ENCODE peak calls at places on chromosome 13, in eight cellular contexts. Q, F, N, X, K, R, Z and S are unnamed samples.

GRCh38 chr13:113991191-113991669 is 17.4 kb upstream of the C13orf46 start:
- DNase-seq in Q (peak), F (peak), N (peak), X (no peak), K (no peak), R (no peak), Z (no peak), S (no peak)

GRCh38 chr13:73133536-73133935 is 74.7 kb downstream of the KLF5 start:
- DNase-seq in Q (no peak), F (no peak), N (no peak), X (peak), K (no peak), R (no peak), Z (peak), S (no peak)

GRCh38 chr13:111115051-111115840 is at the start of gene ARHGEF7:
- DNase-seq in Q (no peak), F (no peak), N (no peak), X (no peak), K (no peak), R (no peak), Z (no peak), S (no peak)

GRCh38 chr13:25771641-25772478 is 280.0 kb downstream of the SHISA2 start:
- DNase-seq in Q (no peak), F (no peak), N (no peak), X (no peak), K (no peak), R (no peak), Z (peak), S (no peak)

GRCh38 chr13:40346592-40346991 is 319.8 kb downstream of the FOXO1 start:
- DNase-seq in Q (no peak), F (no peak), N (no peak), X (no peak), K (no peak), R (no peak), Z (no peak), S (no peak)

GRCh38 chr13:101474419-101474957 is 22.0 kb downstream of the ITGBL1 start:
- DNase-seq in Q (no peak), F (no peak), N (no peak), X (no peak), K (no peak), R (peak), Z (peak), S (no peak)

GRCh38 chr13:87820221-87820620 is 149.1 kb downstream of the SLITRK5 start:
- DNase-seq in Q (no peak), F (no peak), N (no peak), X (no peak), K (no peak), R (peak), Z (no peak), S (no peak)

GRCh38 chr13:110444226-110444653 is 117.3 kb downstream of the RAB20 start:
- DNase-seq in Q (peak), F (no peak), N (no peak), X (no peak), K (no peak), R (peak), Z (no peak), S (no peak)

GRCh38 chr13:110400786-110401533 is 93.9 kb downstream of the COL4A2 start:
- DNase-seq in Q (no peak), F (no peak), N (no peak), X (no peak), K (no peak), R (peak), Z (no peak), S (no peak)

GRCh38 chr13:27353166-27353583 is 71.2 kb upstream of the GTF3A start:
- DNase-seq in Q (no peak), F (no peak), N (no peak), X (no peak), K (no peak), R (peak), Z (no peak), S (no peak)

GRCh38 chr13:113540523-113540922 is 44.0 kb upstream of the TFDP1 start:
- DNase-seq in Q (no peak), F (no peak), N (no peak), X (no peak), K (no peak), R (no peak), Z (no peak), S (no peak)

GRCh38 chr13:91174886-91175501 is 172.5 kb upstream of the MIR17HG start:
- DNase-seq in Q (peak), F (no peak), N (no peak), X (no peak), K (no peak), R (peak), Z (no peak), S (no peak)

GRCh38 chr13:98399756-98400155 is 177.2 kb downstream of the STK24 start:
- DNase-seq in Q (no peak), F (no peak), N (no peak), X (no peak), K (no peak), R (no peak), Z (no peak), S (no peak)

GRCh38 chr13:60094385-60095088 is 69.2 kb downstream of the DIAPH3 start:
- DNase-seq in Q (no peak), F (no peak), N (no peak), X (no peak), K (no peak), R (no peak), Z (no peak), S (no peak)

GRCh38 chr13:60062502-60062901 is 101.2 kb downstream of the DIAPH3 start:
- DNase-seq in Q (no peak), F (no peak), N (no peak), X (no peak), K (no peak), R (no peak), Z (no peak), S (no peak)

GRCh38 chr13:51811046-51811445 is 7.1 kb upstream of the DHRS12 start:
- DNase-seq in Q (no peak), F (no peak), N (no peak), X (no peak), K (no peak), R (no peak), Z (no peak), S (no peak)

GRCh38 chr13:101417043-101417406 is 717 bp upstream of the NALCN start:
- DNase-seq in Q (no peak), F (no peak), N (no peak), X (no peak), K (no peak), R (peak), Z (peak), S (no peak)

GRCh38 chr13:25872871-25873607 is 178.8 kb downstream of the SHISA2 start:
- DNase-seq in Q (no peak), F (peak), N (no peak), X (no peak), K (no peak), R (peak), Z (no peak), S (no peak)

GRCh38 chr13:84025828-84026227 is 143.6 kb upstream of the SLITRK1 start:
- DNase-seq in Q (no peak), F (no peak), N (no peak), X (no peak), K (no peak), R (no peak), Z (no peak), S (no peak)

GRCh38 chr13:29522044-29522685 is 73.3 kb downstream of the SLC7A1 start:
- DNase-seq in Q (no peak), F (peak), N (no peak), X (no peak), K (no peak), R (peak), Z (no peak), S (no peak)

GRCh38 chr13:100608906-100609305 is 20.3 kb upstream of the GGACT start:
- DNase-seq in Q (no peak), F (no peak), N (no peak), X (no peak), K (no peak), R (no peak), Z (no peak), S (no peak)

GRCh38 chr13:50400035-50400726 is 384.9 kb downstream of the KCNRG start:
- DNase-seq in Q (peak), F (peak), N (peak), X (no peak), K (no peak), R (peak), Z (no peak), S (no peak)

GRCh38 chr13:100176781-100177389 is 88.0 kb downstream of the PCCA start:
- DNase-seq in Q (no peak), F (no peak), N (no peak), X (no peak), K (no peak), R (peak), Z (peak), S (no peak)

GRCh38 chr13:97222934-97223710 is 989 bp downstream of the MBNL2 start:
- DNase-seq in Q (no peak), F (no peak), N (no peak), X (no peak), K (no peak), R (no peak), Z (no peak), S (no peak)

GRCh38 chr13:113273856-113274590 is 23.0 kb upstream of the LAMP1 start:
- DNase-seq in Q (no peak), F (no peak), N (no peak), X (no peak), K (no peak), R (peak), Z (peak), S (peak)

GRCh38 chr13:27628081-27628480 is 6.4 kb downstream of the POLR1D start:
- DNase-seq in Q (no peak), F (no peak), N (no peak), X (no peak), K (no peak), R (no peak), Z (no peak), S (no peak)

GRCh38 chr13:79194272-79194671 is 211.8 kb downstream of the RBM26 start:
- DNase-seq in Q (no peak), F (no peak), N (no peak), X (no peak), K (no peak), R (no peak), Z (no peak), S (no peak)

GRCh38 chr13:98577823-98578285 is 947 bp upstream of the STK24 start:
- DNase-seq in Q (no peak), F (no peak), N (no peak), X (peak), K (no peak), R (no peak), Z (no peak), S (no peak)

GRCh38 chr13:22278336-22278929 is 607.6 kb downstream of the FGF9 start:
- DNase-seq in Q (peak), F (peak), N (peak), X (peak), K (no peak), R (peak), Z (peak), S (peak)

GRCh38 chr13:112643759-112644459 is 45.9 kb upstream of the ATP11A start:
- DNase-seq in Q (peak), F (no peak), N (no peak), X (peak), K (no peak), R (no peak), Z (no peak), S (peak)

GRCh38 chr13:77729502-77730221 is 32.2 kb downstream of the SLAIN1 start:
- DNase-seq in Q (no peak), F (no peak), N (no peak), X (no peak), K (no peak), R (no peak), Z (no peak), S (no peak)

GRCh38 chr13:103350147-103350546 is 283.9 kb upstream of the SLC10A2 start:
- DNase-seq in Q (no peak), F (no peak), N (no peak), X (no peak), K (no peak), R (no peak), Z (no peak), S (no peak)

GRCh38 chr13:32115069-32115468 is 83.5 kb downstream of the FRY start:
- DNase-seq in Q (no peak), F (no peak), N (no peak), X (no peak), K (no peak), R (no peak), Z (no peak), S (no peak)

GRCh38 chr13:112069063-112069726 is 2.2 kb downstream of the SOX1 start:
- DNase-seq in Q (no peak), F (no peak), N (no peak), X (no peak), K (no peak), R (no peak), Z (no peak), S (no peak)

GRCh38 chr13:34577051-34577450 is 365.0 kb upstream of the NBEA start:
- DNase-seq in Q (no peak), F (no peak), N (no peak), X (no peak), K (no peak), R (peak), Z (peak), S (no peak)

GRCh38 chr13:91270031-91270430 is 77.5 kb upstream of the MIR17HG start:
- DNase-seq in Q (no peak), F (no peak), N (no peak), X (no peak), K (no peak), R (peak), Z (no peak), S (no peak)

GRCh38 chr13:27595055-27595811 is 25.1 kb downstream of the LNX2 start:
- DNase-seq in Q (no peak), F (no peak), N (no peak), X (no peak), K (no peak), R (no peak), Z (no peak), S (no peak)

GRCh38 chr13:41746259-41746658 is 214.7 kb downstream of the VWA8 start:
- DNase-seq in Q (no peak), F (no peak), N (no peak), X (no peak), K (no peak), R (peak), Z (peak), S (no peak)

GRCh38 chr13:41751277-41751676 is 209.6 kb downstream of the VWA8 start:
- DNase-seq in Q (peak), F (no peak), N (peak), X (no peak), K (no peak), R (peak), Z (no peak), S (no peak)

GRCh38 chr13:41756198-41756885 is 204.6 kb downstream of the VWA8 start:
- DNase-seq in Q (no peak), F (no peak), N (no peak), X (no peak), K (no peak), R (no peak), Z (no peak), S (no peak)

DNA sequence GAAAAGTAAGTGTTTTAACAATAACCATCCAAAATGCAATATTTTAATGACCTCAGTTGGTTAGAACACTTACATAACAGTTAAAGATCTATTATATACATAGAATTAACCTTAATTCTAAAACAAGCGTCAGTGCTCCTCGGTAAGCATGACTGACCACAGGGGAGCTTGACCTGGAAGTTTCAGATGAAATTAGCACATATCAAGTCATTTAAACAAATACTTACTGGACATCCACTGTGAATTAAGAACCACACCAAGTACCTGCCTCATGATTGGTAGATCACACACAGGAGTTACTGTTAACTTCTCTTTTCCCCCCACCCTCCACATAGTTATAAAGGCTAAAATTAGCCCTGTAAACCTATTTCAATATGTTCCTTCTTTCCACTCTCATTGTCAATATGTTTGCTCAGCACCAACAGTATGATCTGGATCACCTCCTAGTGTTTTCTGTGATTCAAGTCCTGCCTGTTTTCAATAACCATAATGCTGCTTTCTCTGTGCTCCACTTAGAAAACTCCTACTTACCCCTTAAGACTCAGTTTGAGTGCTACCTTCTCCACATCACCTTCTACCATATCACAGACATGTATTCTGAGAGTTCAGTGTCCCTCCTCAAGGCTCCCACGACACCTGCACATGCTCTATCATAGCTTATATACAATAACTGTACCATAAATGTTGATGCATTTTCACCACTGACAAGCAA is 209.0 kb downstream of the VWA8 start:
- DNase-seq in Q (no peak), F (no peak), N (no peak), X (no peak), K (no peak), R (no peak), Z (no peak), S (no peak)
- TF ChIP-seq CTCF in Q (no peak), F (no peak), N (no peak), X (no peak), K (no peak), R (no peak), Z (no peak), S (no peak)

DNA sequence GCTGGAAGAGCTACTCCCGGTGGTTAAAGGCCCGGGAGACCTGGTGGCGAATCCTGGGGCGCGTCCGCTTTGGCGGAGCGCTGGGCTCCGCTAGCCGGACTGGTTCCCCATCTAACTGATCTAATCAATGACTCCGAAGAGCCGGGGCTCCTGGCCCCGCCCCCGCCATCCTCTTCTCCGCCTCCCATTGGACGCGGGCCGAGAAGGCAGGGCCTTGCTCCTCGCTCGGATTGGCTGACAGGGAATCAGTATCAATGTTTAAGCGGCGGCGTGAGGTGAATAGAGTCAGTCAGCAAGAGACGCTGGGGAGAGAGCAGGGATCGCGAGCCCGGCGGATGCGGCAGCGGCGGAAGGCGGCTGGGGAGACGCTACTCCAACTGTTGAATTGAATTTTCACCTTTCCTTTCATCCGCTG is 1.7 kb upstream of the PCDH17 start:
- DNase-seq in Q (peak), F (peak), N (peak), X (peak), K (peak), R (peak), Z (peak), S (peak)
- H3K27ac ChIP-seq in Q (no peak), F (no peak), N (peak), X (peak), K (no peak), R (no peak), Z (no peak), S (no peak)

GRCh38 chr13:45417790-45418534 is at the start of gene SLC25A30:
- DNase-seq in Q (peak), F (peak), N (peak), X (peak), K (peak), R (peak), Z (peak), S (peak)
- TF ChIP-seq CTCF in Q (no peak), F (no peak), N (no peak), X (no peak), K (no peak), R (no peak), Z (no peak), S (no peak)

GRCh38 chr13:85666356-85666755 is 132.9 kb downstream of the SLITRK6 start:
- DNase-seq in Q (no peak), F (no peak), N (no peak), X (no peak), K (no peak), R (no peak), Z (no peak), S (no peak)
- H3K27ac ChIP-seq in Q (no peak), F (no peak), N (no peak), X (no peak), K (no peak), R (no peak), Z (no peak), S (no peak)

GRCh38 chr13:20774746-20775145 is 985 bp upstream of the EEF1AKMT1 start:
- DNase-seq in Q (no peak), F (no peak), N (no peak), X (no peak), K (no peak), R (no peak), Z (no peak), S (no peak)

GRCh38 chr13:20775961-20776360 is 2.2 kb upstream of the EEF1AKMT1 start:
- DNase-seq in Q (peak), F (no peak), N (no peak), X (no peak), K (no peak), R (no peak), Z (no peak), S (no peak)

GRCh38 chr13:20779405-20779804 is 5.6 kb upstream of the EEF1AKMT1 start:
- DNase-seq in Q (no peak), F (no peak), N (no peak), X (no peak), K (no peak), R (no peak), Z (no peak), S (no peak)

GRCh38 chr13:20773194-20774080 is at the start of gene EEF1AKMT1:
- DNase-seq in Q (peak), F (peak), N (peak), X (peak), K (peak), R (peak), Z (peak), S (peak)

DNA sequence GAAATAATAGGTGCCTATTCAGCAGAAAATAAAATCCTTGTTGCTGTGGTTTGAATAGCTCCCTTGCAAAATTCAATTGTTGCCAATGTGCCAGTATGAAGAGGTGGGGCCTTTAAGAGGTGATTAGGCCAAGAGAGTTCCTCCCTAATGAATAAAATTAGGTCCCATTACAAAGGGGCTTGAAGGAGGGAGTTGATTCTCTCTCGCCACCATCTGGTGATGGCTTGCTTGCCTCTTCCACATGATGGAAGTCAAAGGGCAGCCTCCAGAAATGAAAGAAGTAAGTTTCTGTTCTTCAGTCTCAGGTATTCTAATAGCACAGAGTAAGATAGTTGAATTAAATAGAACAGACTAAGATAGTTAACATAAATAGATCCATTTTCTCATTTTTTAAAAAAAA is 3.0 kb upstream of the EEF1AKMT1 start:
- DNase-seq in Q (no peak), F (no peak), N (no peak), X (no peak), K (no peak), R (no peak), Z (no peak), S (no peak)
- TF ChIP-seq CTCF in Q (no peak), F (no peak), N (no peak), X (no peak), K (no peak), R (no peak), Z (peak), S (no peak)

GRCh38 chr13:85283408-85283807 is 515.8 kb downstream of the SLITRK6 start:
- DNase-seq in Q (no peak), F (no peak), N (no peak), X (no peak), K (no peak), R (no peak), Z (no peak), S (no peak)

GRCh38 chr13:85287528-85287927 is 511.7 kb downstream of the SLITRK6 start:
- DNase-seq in Q (no peak), F (no peak), N (no peak), X (no peak), K (no peak), R (no peak), Z (no peak), S (no peak)

GRCh38 chr13:85284349-85284748 is 514.9 kb downstream of the SLITRK6 start:
- DNase-seq in Q (no peak), F (no peak), N (no peak), X (no peak), K (no peak), R (no peak), Z (no peak), S (no peak)

DNA sequence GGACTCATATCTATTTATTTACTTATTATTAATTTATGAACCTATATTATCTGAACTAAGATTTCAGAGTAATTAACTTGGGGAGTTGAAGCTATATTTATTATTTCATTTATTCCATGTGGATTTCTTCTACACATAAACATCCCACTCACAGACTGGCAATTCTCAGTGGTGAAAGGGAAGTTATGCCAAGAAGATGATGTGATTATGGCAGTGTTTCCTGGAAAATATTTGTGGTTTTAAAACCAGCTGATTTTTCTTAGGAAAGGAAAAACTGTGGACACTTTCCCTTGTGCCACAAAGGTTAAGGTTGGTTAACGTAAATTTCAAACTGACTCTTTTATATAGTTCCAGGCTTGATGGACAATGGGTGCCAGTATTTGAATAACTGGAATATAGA is 513.1 kb downstream of the SLITRK6 start:
- DNase-seq in Q (no peak), F (no peak), N (no peak), X (no peak), K (no peak), R (peak), Z (no peak), S (no peak)
- H3K27ac ChIP-seq in Q (no peak), F (no peak), N (no peak), X (no peak), K (no peak), R (no peak), Z (no peak), S (no peak)